ENCODE peak calls at places on chromosomes 12 and 14, in ten cellular contexts. K is LNCaP clone FGC, S is endothelial cell, O is MCF 10A, B is A549, Y is mesothelial cell of epicardium, E is tibial nerve, D is kidney epithelial cell, W is AG10803, F is fibroblast of pulmonary artery. H is an unnamed sample.

GRCh38 chr12:19804737-19805136 is 365.4 kb downstream of the AEBP2 start:
- DNase-seq in K (no peak), S (no peak), O (no peak), B (no peak), Y (no peak), E (no peak), D (no peak), W (no peak), F (no peak), H (no peak)

GRCh38 chr12:78446555-78446954 is 418.0 kb upstream of the SYT1 start:
- DNase-seq in K (no peak), S (no peak), O (no peak), B (no peak), Y (no peak), E (no peak), D (no peak), W (no peak), F (no peak), H (no peak)

GRCh38 chr14:89268514-89268913 is 148.5 kb downstream of the FOXN3 start:
- DNase-seq in K (no peak), S (no peak), O (no peak), B (no peak), Y (no peak), E (no peak), D (no peak), W (no peak), F (no peak), H (no peak)

GRCh38 chr12:28876423-28876822 is 272.7 kb upstream of the FAR2 start:
- DNase-seq in K (no peak), S (no peak), O (no peak), B (no peak), Y (no peak), E (no peak), D (no peak), W (no peak), F (no peak), H (no peak)

GRCh38 chr12:75086086-75087038 is 123.3 kb downstream of the KCNC2 start:
- DNase-seq in K (no peak), S (no peak), O (peak; percentile 36), B (no peak), Y (no peak), E (no peak), D (no peak), W (peak; percentile 72), F (no peak), H (no peak)

GRCh38 chr12:121626853-121627623 is 708 bp downstream of the ORAI1 start:
- DNase-seq in K (no peak), S (peak; percentile 56), O (peak; percentile 60), B (peak; percentile 68), Y (peak; percentile 32), E (peak; percentile 44), D (peak; percentile 23), W (peak; percentile 57), F (peak; percentile 64), H (peak; percentile 62)

GRCh38 chr14:105925615-105926414 is 399.4 kb downstream of the TMEM121 start:
- DNase-seq in K (no peak), S (no peak), O (no peak), B (no peak), Y (peak; percentile 9), E (no peak), D (no peak), W (no peak), F (no peak), H (no peak)

GRCh38 chr14:85087201-85087600 is 442.7 kb upstream of the FLRT2 start:
- DNase-seq in K (no peak), S (no peak), O (no peak), B (no peak), Y (no peak), E (no peak), D (no peak), W (peak; percentile 20), F (no peak), H (no peak)

GRCh38 chr12:41188841-41189394 is 798 bp downstream of the PDZRN4 start:
- DNase-seq in K (no peak), S (no peak), O (no peak), B (no peak), Y (no peak), E (no peak), D (no peak), W (no peak), F (no peak), H (no peak)

GRCh38 chr12:41190360-41190759 is 2.2 kb downstream of the PDZRN4 start:
- DNase-seq in K (no peak), S (peak; percentile 14), O (peak; percentile 6), B (peak; percentile 42), Y (no peak), E (peak; percentile 19), D (no peak), W (no peak), F (peak; percentile 3), H (peak; percentile 29)

GRCh38 chr12:41189395-41190251 is 1.5 kb downstream of the PDZRN4 start:
- DNase-seq in K (no peak), S (peak; percentile 11), O (no peak), B (no peak), Y (no peak), E (peak; percentile 33), D (no peak), W (no peak), F (no peak), H (peak; percentile 23)

GRCh38 chr12:41185946-41186345 is 2.2 kb upstream of the PDZRN4 start:
- DNase-seq in K (no peak), S (no peak), O (no peak), B (no peak), Y (no peak), E (no peak), D (no peak), W (no peak), F (no peak), H (no peak)

DNA sequence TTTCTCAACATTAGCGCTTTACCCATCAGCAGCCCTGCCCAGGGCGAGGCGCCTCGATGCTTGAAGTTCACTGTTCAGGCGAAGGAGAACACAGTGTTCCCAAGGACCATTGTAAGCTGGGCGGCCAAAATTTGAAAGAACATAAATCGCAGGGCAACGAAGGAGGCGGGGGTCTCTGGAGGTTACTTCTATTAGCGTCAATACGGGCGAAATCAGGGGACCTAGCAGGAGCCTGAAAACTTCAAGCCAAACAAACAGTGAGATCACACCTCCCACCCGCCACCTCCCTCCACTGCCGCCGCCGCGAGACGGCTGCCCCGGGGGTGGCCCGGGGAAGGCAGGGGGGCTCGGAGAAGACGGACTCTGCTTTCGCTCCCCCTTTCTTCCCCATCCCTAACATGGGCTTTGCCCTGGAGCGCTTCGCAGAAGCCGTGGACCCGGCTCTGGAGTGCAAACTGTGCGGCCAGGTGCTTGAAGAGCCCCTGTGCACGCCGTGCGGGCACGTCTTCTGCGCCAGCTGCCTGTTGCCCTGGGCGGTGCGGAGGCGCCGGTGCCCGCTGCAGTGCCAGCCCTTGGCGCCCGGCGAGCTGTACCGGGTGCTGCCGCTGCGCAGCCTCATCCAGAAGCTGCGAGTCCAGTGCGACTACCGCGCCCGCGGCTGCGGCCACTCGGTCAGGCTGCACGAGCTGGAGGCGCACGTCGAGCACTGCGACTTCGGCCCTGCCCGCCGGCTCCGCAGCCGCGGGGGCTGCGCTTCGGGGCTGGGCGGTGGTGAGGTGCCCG is at the start of gene PDZRN4:
- DNase-seq in K (no peak), S (peak; percentile 45), O (no peak), B (no peak), Y (no peak), E (peak; percentile 60), D (no peak), W (no peak), F (no peak), H (peak; percentile 72)
- TF ChIP-seq CTCF in K (no peak), S (no peak), O (no peak), B (no peak), Y (no peak), E (no peak), D (no peak), W (no peak), F (no peak), H (no peak)

GRCh38 chr12:106096376-106096775 is 42.4 kb downstream of the NUAK1 start:
- DNase-seq in K (peak; percentile 92), S (no peak), O (no peak), B (no peak), Y (no peak), E (peak; percentile 82), D (no peak), W (peak; percentile 80), F (peak; percentile 20), H (no peak)
- TF ChIP-seq CTCF in K (no peak), S (no peak), O (no peak), B (no peak), Y (no peak), E (no peak), D (no peak), W (no peak), F (no peak), H (no peak)

DNA sequence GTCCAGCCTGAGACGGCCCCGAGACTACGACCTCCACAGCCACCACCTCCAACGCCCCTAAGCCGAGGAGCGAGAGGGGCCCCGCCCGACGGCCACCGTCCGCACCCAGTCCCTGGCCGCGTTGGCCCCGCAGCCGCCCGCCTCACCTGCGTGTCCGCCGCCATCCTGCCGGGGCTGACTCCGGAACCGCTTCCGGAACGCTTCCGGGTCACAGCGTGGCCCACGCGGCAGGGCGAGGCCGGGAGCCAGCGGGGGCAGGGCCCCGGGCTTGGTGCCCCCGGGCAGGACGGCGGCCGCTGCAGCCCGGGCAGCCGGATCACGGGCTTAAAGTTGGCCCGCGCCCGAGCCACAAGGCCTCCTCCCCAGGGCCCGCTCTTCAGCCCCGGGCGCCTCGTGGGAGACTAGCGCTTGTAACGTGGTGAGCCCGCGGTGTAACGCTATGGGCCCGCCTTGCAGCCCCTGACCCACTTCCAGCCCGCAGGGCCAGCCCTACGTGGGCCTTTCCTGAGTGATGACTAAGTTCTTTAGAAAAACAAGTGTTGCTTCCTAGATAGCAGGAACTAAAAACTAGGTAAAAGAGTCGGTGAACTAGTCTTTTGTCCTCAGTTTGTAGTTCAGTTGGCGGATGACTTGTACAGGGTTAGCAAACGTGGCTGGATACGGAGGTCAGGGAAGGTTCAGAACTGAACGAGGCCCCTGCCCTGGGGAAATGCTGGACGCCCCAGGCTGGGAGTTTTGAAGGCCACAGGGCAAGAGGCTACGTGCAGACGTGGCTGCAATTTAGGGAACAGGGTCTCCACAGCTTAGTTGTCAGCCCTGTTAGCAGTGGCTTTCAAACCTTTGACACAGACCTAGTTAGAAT is at the start of gene GCN1:
- DNase-seq in K (peak; percentile 52), S (peak; percentile 67), O (peak; percentile 82), B (peak; percentile 76), Y (peak; percentile 73), E (peak; percentile 70), D (peak; percentile 37), W (peak; percentile 76), F (peak; percentile 74), H (peak; percentile 84)
- TF ChIP-seq CTCF in K (no peak), S (no peak), O (no peak), B (no peak), Y (no peak), E (no peak), D (no peak), W (no peak), F (no peak), H (no peak)

GRCh38 chr14:93972618-93973205 is 3.7 kb downstream of the ASB2 start:
- DNase-seq in K (no peak), S (no peak), O (no peak), B (no peak), Y (no peak), E (no peak), D (no peak), W (no peak), F (no peak), H (no peak)

GRCh38 chr14:93971635-93972027 is 4.7 kb downstream of the ASB2 start:
- DNase-seq in K (no peak), S (no peak), O (no peak), B (no peak), Y (no peak), E (no peak), D (no peak), W (no peak), F (no peak), H (no peak)

GRCh38 chr14:93970589-93970966 is 5.8 kb downstream of the ASB2 start:
- DNase-seq in K (no peak), S (no peak), O (peak; percentile 61), B (peak; percentile 31), Y (no peak), E (no peak), D (no peak), W (no peak), F (peak; percentile 21), H (no peak)

GRCh38 chr14:93969082-93969828 is 7.1 kb downstream of the ASB2 start:
- DNase-seq in K (no peak), S (no peak), O (no peak), B (no peak), Y (no peak), E (no peak), D (no peak), W (no peak), F (no peak), H (no peak)

DNA sequence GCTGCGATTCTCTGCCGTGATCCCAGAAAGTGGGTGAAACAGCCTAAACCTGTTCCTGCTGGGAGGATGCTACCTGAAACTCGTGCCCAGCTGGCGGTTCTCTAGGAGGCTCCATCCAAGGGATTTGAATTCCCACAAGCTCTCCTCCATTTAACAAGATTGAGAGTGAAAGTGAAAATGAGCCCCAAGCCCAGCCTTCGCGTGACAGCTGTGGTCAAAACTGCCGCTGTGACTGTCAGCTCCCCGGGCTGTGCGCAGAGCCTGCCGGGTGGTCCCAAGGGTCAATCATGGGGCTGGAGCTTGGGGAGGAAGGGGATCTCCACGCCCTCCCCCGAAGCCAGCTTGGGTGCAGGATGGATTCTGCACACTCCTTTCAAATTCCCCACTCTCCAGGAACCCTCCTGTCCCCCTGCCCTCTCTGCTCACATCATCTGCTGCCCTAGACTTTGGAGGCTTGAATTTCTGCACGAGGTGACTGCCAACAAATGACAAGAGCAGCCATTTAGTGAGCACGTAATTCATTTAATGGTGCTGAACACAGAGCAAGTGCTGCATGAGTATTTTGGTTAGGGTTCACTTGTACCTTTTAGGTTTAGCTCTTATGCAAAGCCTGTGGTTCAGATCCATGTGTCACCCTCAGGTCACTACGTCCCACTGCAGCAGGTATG is 5.3 kb downstream of the ASB2 start:
- DNase-seq in K (no peak), S (no peak), O (no peak), B (no peak), Y (no peak), E (no peak), D (no peak), W (no peak), F (no peak), H (no peak)
- TF ChIP-seq CTCF in K (no peak), S (no peak), O (no peak), B (no peak), Y (no peak), E (no peak), D (no peak), W (no peak), F (no peak), H (no peak)

H was measured in nephron progenitor cell.